ENCODE peak calls at places on chromosome 11, in six cellular contexts. S, R, W, U, H and M are unnamed samples.
A peak's percentile ranks its signal among the peaks of the same experiment; 100 is the strongest.

GRCh38 chr11:122847437-122847836 is 9.1 kb downstream of the CRTAM start:
- DNase-seq in S (no peak), H (no peak), R (no peak), U (no peak), W (no peak), M (no peak)

GRCh38 chr11:118672865-118673264 is 6.6 kb downstream of the TREH start:
- DNase-seq in S (no peak), U (peak; percentile 20), H (no peak), R (no peak), W (no peak), M (peak; percentile 50)

GRCh38 chr11:105609341-105609781 is 512 bp upstream of the GRIA4 start:
- DNase-seq in U (peak; percentile 55), W (no peak), S (no peak), R (peak; percentile 17), H (peak; percentile 10), M (peak; percentile 62)

GRCh38 chr11:7651140-7651551 is 22.2 kb downstream of the CYB5R2 start:
- DNase-seq in W (no peak), U (no peak), S (no peak), R (no peak), H (no peak), M (peak; percentile 55)

GRCh38 chr11:29782447-29782846 is 234.4 kb downstream of the KCNA4 start:
- DNase-seq in R (no peak), H (no peak), W (no peak), U (no peak), S (no peak), M (no peak)

GRCh38 chr11:113549611-113550061 is 74.4 kb upstream of the DRD2 start:
- DNase-seq in R (no peak), U (no peak), W (no peak), H (no peak), S (no peak), M (no peak)

GRCh38 chr11:114122668-114123067 is 63.2 kb downstream of the ZBTB16 start:
- DNase-seq in R (no peak), U (no peak), S (no peak), H (no peak), W (no peak), M (no peak)

GRCh38 chr11:19525714-19526113 is 186.9 kb upstream of the NAV2 start:
- DNase-seq in H (no peak), S (no peak), U (no peak), W (no peak), R (no peak), M (no peak)

GRCh38 chr11:1148752-1149180 is 9.0 kb upstream of the MUC5AC start:
- DNase-seq in H (no peak), W (no peak), R (no peak), S (no peak), U (no peak), M (no peak)

GRCh38 chr11:100830978-100831732 is 144.1 kb downstream of the ARHGAP42 start:
- DNase-seq in W (no peak), H (no peak), S (no peak), U (no peak), R (no peak), M (peak; percentile 80)

GRCh38 chr11:16612234-16612571 is 126.2 kb upstream of the C11orf58 start:
- DNase-seq in U (no peak), R (no peak), S (no peak), W (no peak), H (no peak), M (no peak)

GRCh38 chr11:62832346-62833234 is at the start of gene TEX54:
- DNase-seq in S (no peak), R (no peak), U (peak; percentile 76), H (no peak), W (no peak), M (no peak)

GRCh38 chr11:75495749-75496641 is 29.7 kb downstream of the GDPD5 start:
- DNase-seq in H (no peak), U (peak; percentile 46), S (no peak), W (no peak), R (no peak), M (peak; percentile 25)

GRCh38 chr11:70191495-70192140 is 11.5 kb upstream of the FADD start:
- DNase-seq in H (peak; percentile 48), U (peak; percentile 67), W (peak; percentile 18), R (peak; percentile 74), S (no peak), M (peak; percentile 84)

GRCh38 chr11:8183136-8183535 is 14.3 kb upstream of the RIC3 start:
- DNase-seq in U (no peak), W (no peak), H (no peak), S (no peak), R (no peak), M (no peak)

GRCh38 chr11:129048911-129049310 is 106.2 kb upstream of the TP53AIP1 start:
- DNase-seq in H (no peak), R (no peak), W (no peak), U (no peak), S (no peak), M (no peak)

GRCh38 chr11:63866211-63866610 is 27.3 kb downstream of the MARK2 start:
- DNase-seq in R (peak; percentile 88), S (no peak), W (peak; percentile 44), H (peak; percentile 63), U (no peak), M (peak; percentile 42)

GRCh38 chr11:110479445-110480101 is 49.8 kb downstream of the FDX1 start:
- DNase-seq in R (no peak), W (no peak), S (peak; percentile 35), H (no peak), U (peak; percentile 96), M (no peak)

GRCh38 chr11:116946414-116946813 is 109.0 kb upstream of the APOA1 start:
- DNase-seq in R (no peak), U (no peak), H (no peak), S (no peak), W (no peak), M (peak; percentile 74)

GRCh38 chr11:97746832-97747231 is 1273.9 kb upstream of the CNTN5 start:
- DNase-seq in H (no peak), W (no peak), R (no peak), S (no peak), U (no peak), M (no peak)

GRCh38 chr11:2522636-2523255 is 77.9 kb downstream of the KCNQ1 start:
- DNase-seq in H (no peak), R (no peak), W (no peak), S (no peak), U (no peak), M (no peak)

GRCh38 chr11:13468750-13469149 is 5.7 kb upstream of the BTBD10 start:
- DNase-seq in U (no peak), R (no peak), W (no peak), H (no peak), S (no peak), M (no peak)

GRCh38 chr11:69381681-69382130 is 87.8 kb downstream of the MYEOV start:
- DNase-seq in W (no peak), R (no peak), U (no peak), H (no peak), S (no peak), M (no peak)

GRCh38 chr11:119361056-119361787 is 14.7 kb upstream of the MFRP start:
- DNase-seq in R (peak; percentile 67), W (no peak), U (peak; percentile 97), S (no peak), H (no peak), M (peak; percentile 97)

GRCh38 chr11:16812274-16812673 is 73.8 kb downstream of the C11orf58 start:
- DNase-seq in W (no peak), H (no peak), U (no peak), R (no peak), S (no peak), M (no peak)

GRCh38 chr11:40029406-40029805 is 1430.0 kb downstream of the LRRC4C start:
- DNase-seq in U (no peak), R (no peak), W (no peak), S (no peak), H (no peak), M (no peak)

GRCh38 chr11:64810891-64811272 is 531 bp upstream of the MEN1 start:
- DNase-seq in S (no peak), U (peak; percentile 58), W (peak; percentile 46), R (no peak), H (no peak), M (no peak)

GRCh38 chr11:20762112-20762511 is 92.7 kb downstream of the NELL1 start:
- DNase-seq in R (no peak), U (no peak), S (no peak), W (no peak), H (no peak), M (no peak)

GRCh38 chr11:85665756-85666155 is 827 bp upstream of the CREBZF start:
- DNase-seq in R (no peak), S (no peak), H (no peak), W (no peak), U (no peak), M (no peak)

GRCh38 chr11:38491986-38492385 is 1894.0 kb upstream of the RAG2 start:
- DNase-seq in U (no peak), R (no peak), H (no peak), W (no peak), S (no peak), M (peak; percentile 68)

GRCh38 chr11:117197516-117198456 is 1.4 kb upstream of the TAGLN start:
- DNase-seq in W (no peak), H (no peak), S (no peak), U (peak; percentile 19), R (no peak), M (peak; percentile 18)

GRCh38 chr11:62508336-62509058 is 38.1 kb downstream of the AHNAK start:
- DNase-seq in S (no peak), H (peak; percentile 12), W (no peak), U (peak; percentile 18), R (peak; percentile 12), M (peak; percentile 85)

GRCh38 chr11:66051371-66051765 is 796 bp upstream of the SF3B2 start:
- DNase-seq in W (no peak), U (no peak), S (no peak), H (no peak), R (no peak), M (no peak)